ENCODE peak calls at places on chromosomes 1 and 21, in ten cellular contexts. L is mesothelial cell of epicardium; U is CD4-positive, alpha-beta T cell; H is brain microvascular endothelial cell; X is bronchial epithelial cell; S is MCF 10A; T is fibroblast of pulmonary artery; Z is Calu3; N is left ventricle myocardium inferior; K is lower lobe of right lung. A is an unnamed sample.
A peak's percentile ranks its signal among the peaks of the same experiment; 100 is the strongest.

GRCh38 chr1:224082146-224082545 is 31.8 kb upstream of the FBXO28 start:
- DNase-seq in L (no peak), U (no peak), H (peak; percentile 17), X (no peak), S (no peak), T (peak; percentile 31), Z (no peak), N (no peak), K (no peak), A (no peak)

GRCh38 chr21:19853709-19854575 is 1144.3 kb upstream of the NCAM2 start:
- DNase-seq in L (no peak), U (no peak), H (no peak), X (no peak), S (no peak), T (no peak), Z (no peak), N (no peak), K (no peak), A (no peak)

GRCh38 chr1:227094249-227094966 is 154.3 kb downstream of the COQ8A start:
- DNase-seq in L (no peak), U (no peak), H (no peak), X (peak; percentile 12), S (no peak), T (no peak), Z (peak; percentile 61), N (no peak), K (no peak), A (no peak)

GRCh38 chr1:20400341-20401177 is 85.5 kb downstream of the CAMK2N1 start:
- DNase-seq in L (peak; percentile 19), U (no peak), H (no peak), X (no peak), S (no peak), T (no peak), Z (no peak), N (no peak), K (no peak), A (no peak)

GRCh38 chr1:116374340-116375164 is 1.5 kb downstream of the ATP1A1 start:
- DNase-seq in L (peak; percentile 46), U (no peak), H (no peak), X (no peak), S (no peak), T (no peak), Z (no peak), N (no peak), K (no peak), A (no peak)

GRCh38 chr1:15523104-15523921 is 702 bp downstream of the CASP9 start:
- DNase-seq in L (no peak), U (no peak), H (no peak), X (peak; percentile 18), S (no peak), T (no peak), Z (no peak), N (no peak), K (no peak), A (no peak)

GRCh38 chr1:14435368-14436023 is 163.0 kb upstream of the KAZN start:
- DNase-seq in L (no peak), U (no peak), H (no peak), X (no peak), S (no peak), T (no peak), Z (no peak), N (no peak), K (no peak), A (no peak)

GRCh38 chr21:35332841-35333426 is 283.8 kb upstream of the RUNX1 start:
- DNase-seq in L (no peak), U (no peak), H (no peak), X (no peak), S (no peak), T (no peak), Z (no peak), N (no peak), K (no peak), A (no peak)

GRCh38 chr1:116580446-116581322 is 9.9 kb upstream of the CD58 start:
- DNase-seq in L (no peak), U (no peak), H (no peak), X (no peak), S (no peak), T (no peak), Z (no peak), N (no peak), K (no peak), A (no peak)

GRCh38 chr1:19858894-19859293 is 23.3 kb upstream of the OTUD3 start:
- DNase-seq in L (no peak), U (no peak), H (no peak), X (no peak), S (no peak), T (no peak), Z (no peak), N (no peak), K (no peak), A (no peak)

GRCh38 chr1:171844381-171844780 is 3.1 kb downstream of the DNM3 start:
- DNase-seq in L (no peak), U (no peak), H (no peak), X (peak; percentile 48), S (no peak), T (no peak), Z (no peak), N (no peak), K (no peak), A (no peak)

GRCh38 chr1:10304295-10304694 is 93.9 kb downstream of the KIF1B start:
- DNase-seq in L (no peak), U (no peak), H (no peak), X (no peak), S (no peak), T (no peak), Z (no peak), N (no peak), K (no peak), A (no peak)

GRCh38 chr1:2251786-2252185 is 23.7 kb downstream of the SKI start:
- DNase-seq in L (no peak), U (no peak), H (no peak), X (peak; percentile 38), S (no peak), T (peak; percentile 22), Z (no peak), N (peak; percentile 78), K (peak; percentile 52), A (no peak)

GRCh38 chr1:65955071-65955470 is 162.4 kb downstream of the PDE4B start:
- DNase-seq in L (no peak), U (no peak), H (no peak), X (no peak), S (no peak), T (no peak), Z (peak; percentile 12), N (no peak), K (no peak), A (no peak)

GRCh38 chr1:162753001-162753658 is 37.4 kb upstream of the HSD17B7 start:
- DNase-seq in L (no peak), U (no peak), H (no peak), X (no peak), S (no peak), T (no peak), Z (no peak), N (no peak), K (no peak), A (no peak)

GRCh38 chr1:147627435-147628110 is 42.8 kb downstream of the ACP6 start:
- DNase-seq in L (no peak), U (peak; percentile 36), H (peak; percentile 28), X (peak; percentile 29), S (peak; percentile 65), T (peak; percentile 64), Z (peak; percentile 74), N (peak; percentile 35), K (peak; percentile 75), A (no peak)
- TF ChIP-seq CTCF in L (peak; percentile 92), U (peak; percentile 97), H (peak; percentile 96), X (peak; percentile 90), S (peak; percentile 95), T (peak; percentile 99), Z (peak; percentile 94), N (peak; percentile 94), K (peak; percentile 93), A (peak; percentile 64)

DNA sequence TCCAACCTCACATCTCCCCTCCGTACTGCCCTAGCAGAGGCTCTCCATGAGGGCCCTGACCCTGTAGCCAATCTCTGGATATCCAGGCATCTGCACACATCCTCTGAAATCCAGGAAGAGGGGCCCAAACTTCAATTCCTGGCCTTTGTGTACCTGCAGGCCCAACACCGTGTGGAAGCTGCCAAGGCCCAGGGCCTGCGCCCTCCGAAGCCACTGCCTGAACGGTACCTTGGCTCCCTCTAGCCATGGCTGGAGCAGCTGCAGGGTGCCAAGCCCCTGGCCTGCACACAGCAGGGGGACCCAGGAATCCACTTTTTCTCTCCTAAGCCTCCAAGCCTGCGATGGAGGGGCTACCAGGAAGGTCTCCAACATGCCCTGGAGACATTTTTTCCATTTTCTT is 84.2 kb downstream of the PTGER3 start:
- DNase-seq in L (no peak), U (no peak), H (no peak), X (no peak), S (no peak), T (no peak), Z (no peak), N (no peak), K (no peak), A (no peak)
- TF ChIP-seq CTCF in L (no peak), U (no peak), H (no peak), X (no peak), S (no peak), T (no peak), Z (no peak), N (no peak), K (no peak), A (no peak)

GRCh38 chr1:109816975-109817535 is 53.3 kb upstream of the EPS8L3 start:
- DNase-seq in L (no peak), U (no peak), H (no peak), X (no peak), S (no peak), T (no peak), Z (no peak), N (no peak), K (no peak), A (no peak)

GRCh38 chr1:109814223-109814622 is 50.5 kb upstream of the EPS8L3 start:
- DNase-seq in L (peak; percentile 17), U (no peak), H (no peak), X (no peak), S (no peak), T (no peak), Z (no peak), N (no peak), K (no peak), A (no peak)

GRCh38 chr1:109817881-109818280 is 54.2 kb upstream of the EPS8L3 start:
- DNase-seq in L (no peak), U (no peak), H (no peak), X (no peak), S (no peak), T (no peak), Z (no peak), N (no peak), K (no peak), A (no peak)

GRCh38 chr1:109814993-109815786 is 51.5 kb upstream of the EPS8L3 start:
- DNase-seq in L (peak; percentile 3), U (no peak), H (no peak), X (no peak), S (no peak), T (no peak), Z (no peak), N (no peak), K (no peak), A (no peak)

GRCh38 chr1:109815809-109816791 is 52.4 kb upstream of the EPS8L3 start:
- DNase-seq in L (no peak), U (no peak), H (no peak), X (no peak), S (no peak), T (no peak), Z (no peak), N (no peak), K (no peak), A (no peak)
- TF ChIP-seq CTCF in L (no peak), U (no peak), H (no peak), X (no peak), S (no peak), T (no peak), Z (no peak), N (no peak), K (no peak), A (no peak)

GRCh38 chr1:68703921-68704354 is 207.1 kb upstream of the DEPDC1 start:
- DNase-seq in L (no peak), U (no peak), H (no peak), X (peak; percentile 44), S (no peak), T (no peak), Z (peak; percentile 12), N (no peak), K (no peak), A (no peak)
- TF ChIP-seq CTCF in L (no peak), U (no peak), H (no peak), X (no peak), S (no peak), T (no peak), Z (no peak), N (no peak), K (no peak), A (no peak)

A was measured in omental fat pad.